ENCODE peak calls at places on chromosomes 4 and X, in five cellular contexts. D is GM12864, T is DND-41, I is T-helper 9 cell, R is posterior vena cava. U is an unnamed sample.
A peak's percentile ranks its signal among the peaks of the same experiment; 100 is the strongest.

GRCh38 chrX:40998123-40998522 is 87.1 kb upstream of the USP9X start:
- DNase-seq in D (no peak), R (no peak), T (no peak), I (no peak), U (no peak)

GRCh38 chrX:41381685-41382084 is 47.7 kb downstream of the DDX3X start:
- DNase-seq in T (no peak), D (no peak), I (no peak), R (no peak), U (peak; percentile 51)

GRCh38 chr4:70874268-70875156 is 27.7 kb upstream of the MOB1B start:
- DNase-seq in D (peak; percentile 15), R (no peak), I (no peak), T (no peak), U (no peak)

GRCh38 chr4:89640620-89641366 is 196.2 kb downstream of the SNCA start:
- DNase-seq in R (peak; percentile 74), D (no peak), T (no peak), I (no peak), U (peak; percentile 96)

GRCh38 chr4:74217365-74217764 is 59.4 kb downstream of the MTHFD2L start:
- DNase-seq in D (no peak), R (no peak), T (no peak), I (no peak), U (no peak)

GRCh38 chr4:14596904-14597303 is 405.4 kb upstream of the CPEB2 start:
- DNase-seq in D (no peak), T (no peak), R (no peak), I (no peak), U (peak; percentile 16)

GRCh38 chrX:31717474-31717873 is 645.6 kb upstream of the FTHL17 start:
- DNase-seq in I (no peak), R (no peak), D (no peak), T (no peak), U (no peak)

GRCh38 chr4:75895744-75896314 is 6.4 kb downstream of the PPEF2 start:
- DNase-seq in R (no peak), T (peak; percentile 9), I (no peak), D (peak; percentile 13), U (peak; percentile 31)

GRCh38 chr4:165678236-165678960 is 194.6 kb upstream of the TLL1 start:
- DNase-seq in D (no peak), I (no peak), R (no peak), T (no peak), U (no peak)

GRCh38 chrX:23525531-23525930 is 141.8 kb upstream of the PRDX4 start:
- DNase-seq in I (no peak), R (no peak), D (no peak), T (no peak), U (no peak)

GRCh38 chr4:120720354-120720753 is 202.2 kb downstream of the PRDM5 start:
- DNase-seq in R (no peak), D (no peak), I (no peak), T (no peak), U (no peak)

GRCh38 chrX:74242050-74242449 is 61.9 kb upstream of the ZCCHC13 start:
- DNase-seq in R (no peak), D (no peak), T (no peak), I (no peak), U (no peak)

GRCh38 chr4:3252831-3253641 is 4.1 kb downstream of the MSANTD1 start:
- DNase-seq in R (peak; percentile 74), I (no peak), D (no peak), T (no peak), U (no peak)

GRCh38 chr4:15805583-15806517 is 27.7 kb downstream of the CD38 start:
- DNase-seq in R (no peak), T (no peak), D (peak; percentile 27), I (no peak), U (peak; percentile 78)

GRCh38 chrX:311156-312129 is 7.2 kb downstream of the GTPBP6 start:
- DNase-seq in R (peak; percentile 77), T (no peak), D (no peak), I (no peak), U (no peak)

GRCh38 chr4:78768447-78769177 is 7.5 kb upstream of the BMP2K start:
- DNase-seq in R (no peak), D (no peak), T (no peak), I (no peak), U (no peak)

GRCh38 chr4:70927502-70928139 is 25.5 kb downstream of the MOB1B start:
- DNase-seq in D (no peak), R (no peak), I (no peak), T (no peak), U (no peak)

GRCh38 chr4:4981427-4981826 is 37.8 kb downstream of the CYTL1 start:
- DNase-seq in T (no peak), R (peak; percentile 76), I (no peak), D (no peak), U (no peak)

GRCh38 chr4:111281219-111281618 is 658.3 kb upstream of the PITX2 start:
- DNase-seq in R (no peak), T (no peak), I (no peak), D (no peak), U (no peak)

GRCh38 chrX:110665223-110665622 is 130.4 kb downstream of the CHRDL1 start:
- DNase-seq in I (no peak), T (no peak), D (no peak), R (no peak), U (no peak)

GRCh38 chr4:7347981-7348380 is 86.7 kb downstream of the PSAPL1 start:
- DNase-seq in R (no peak), D (no peak), I (no peak), T (no peak), U (no peak)

GRCh38 chrX:153884136-153885076 is 1.6 kb downstream of the L1CAM start:
- DNase-seq in T (no peak), D (no peak), R (no peak), I (no peak), U (no peak)

U was measured in neural progenitor cell.